ENCODE peak calls at places on chromosomes 13 and 19, in eight cellular contexts. L is non-pigmented ciliary epithelial cell; M is K562; K is retinal pigment epithelial cell; R is endothelial cell; D is putamen; P is activated CD4-positive, CD25-positive, alpha-beta regulatory T cell treated with anti-CD3 and anti-CD28 coated beads, Interleukin-2, amount 50 U/mL, for 16 hours; E is GM20000. O is an unnamed sample.

GRCh38 chr19:43726736-43727592 is 11.1 kb downstream of the IRGC start:
- DNase-seq in L (no peak), M (no peak), K (no peak), R (no peak), D (no peak), P (no peak), E (no peak), O (no peak)

GRCh38 chr13:113063091-113063491 is 42.5 kb upstream of the F7 start:
- DNase-seq in L (no peak), M (no peak), K (no peak), R (no peak), D (no peak), P (no peak), E (no peak), O (no peak)

GRCh38 chr19:4115050-4115817 is 8.7 kb downstream of the MAP2K2 start:
- DNase-seq in L (no peak), M (no peak), K (no peak), R (no peak), D (peak; percentile 77), P (peak; percentile 34), E (peak; percentile 91), O (no peak)

GRCh38 chr13:41060723-41061074 is 610 bp upstream of the WBP4 start:
- DNase-seq in L (no peak), M (peak; percentile 53), K (no peak), R (peak; percentile 79), D (peak; percentile 86), P (peak; percentile 73), E (peak; percentile 75), O (peak; percentile 88)

GRCh38 chr19:57192993-57193392 is 1.7 kb downstream of the ZNF264 start:
- DNase-seq in L (no peak), M (no peak), K (no peak), R (no peak), D (no peak), P (no peak), E (no peak), O (no peak)

GRCh38 chr19:57664269-57665127 is 4.2 kb upstream of the ZSCAN4 start:
- DNase-seq in L (no peak), M (peak; percentile 58), K (no peak), R (peak; percentile 53), D (no peak), P (no peak), E (peak; percentile 49), O (peak; percentile 76)

GRCh38 chr19:1507192-1507660 is 5.6 kb downstream of the ADAMTSL5 start:
- DNase-seq in L (no peak), M (no peak), K (no peak), R (no peak), D (no peak), P (no peak), E (no peak), O (no peak)

GRCh38 chr13:114128624-114129522 is 3.5 kb downstream of the RASA3 start:
- DNase-seq in L (no peak), M (peak; percentile 58), K (no peak), R (no peak), D (peak; percentile 29), P (peak; percentile 81), E (peak; percentile 95), O (no peak)

GRCh38 chr19:38975214-38975860 is at the start of gene FBXO17:
- DNase-seq in L (no peak), M (peak; percentile 91), K (no peak), R (peak; percentile 47), D (peak; percentile 28), P (no peak), E (peak; percentile 71), O (peak; percentile 72)

GRCh38 chr19:52659013-52659412 is 20.9 kb upstream of the ZNF83 start:
- DNase-seq in L (no peak), M (no peak), K (no peak), R (no peak), D (no peak), P (no peak), E (no peak), O (no peak)

GRCh38 chr19:40754611-40755247 is 3.7 kb downstream of the SNRPA start:
- DNase-seq in L (no peak), M (no peak), K (no peak), R (no peak), D (peak; percentile 49), P (peak; percentile 16), E (no peak), O (no peak)

GRCh38 chr19:46378268-46378667 is 31.4 kb downstream of the PPP5C start:
- DNase-seq in L (no peak), M (no peak), K (no peak), R (no peak), D (no peak), P (no peak), E (no peak), O (no peak)

GRCh38 chr13:109785141-109785891 is 1.1 kb downstream of the IRS2 start:
- DNase-seq in L (no peak), M (no peak), K (no peak), R (peak; percentile 40), D (no peak), P (no peak), E (peak; percentile 40), O (peak; percentile 63)

GRCh38 chr19:52307275-52307674 is 10.3 kb downstream of the ZNF480 start:
- DNase-seq in L (no peak), M (no peak), K (no peak), R (no peak), D (no peak), P (no peak), E (no peak), O (no peak)

GRCh38 chr13:30319130-30319529 is 11.8 kb upstream of the KATNAL1 start:
- DNase-seq in L (no peak), M (no peak), K (no peak), R (no peak), D (no peak), P (no peak), E (no peak), O (no peak)

GRCh38 chr13:94968040-94968756 is 255.9 kb upstream of the SOX21 start:
- DNase-seq in L (no peak), M (no peak), K (no peak), R (peak; percentile 46), D (peak; percentile 58), P (no peak), E (no peak), O (peak; percentile 23)

GRCh38 chr19:18322318-18322758 is 538 bp downstream of the LSM4 start:
- DNase-seq in L (no peak), M (peak; percentile 62), K (peak; percentile 49), R (peak; percentile 59), D (no peak), P (no peak), E (peak; percentile 68), O (peak; percentile 74)

GRCh38 chr19:15332311-15332996 is at the start of gene BRD4:
- DNase-seq in L (no peak), M (peak; percentile 88), K (no peak), R (peak; percentile 76), D (peak; percentile 50), P (peak; percentile 47), E (peak; percentile 92), O (peak; percentile 84)

GRCh38 chr19:38142176-38143035 is 81.6 kb downstream of the DPF1 start:
- DNase-seq in L (no peak), M (peak; percentile 76), K (no peak), R (peak; percentile 72), D (peak; percentile 79), P (no peak), E (peak; percentile 58), O (peak; percentile 85)

GRCh38 chr19:6250024-6250605 is 29.7 kb downstream of the MLLT1 start:
- DNase-seq in L (no peak), M (no peak), K (no peak), R (no peak), D (no peak), P (no peak), E (no peak), O (no peak)

GRCh38 chr13:50222569-50223332 is 207.5 kb downstream of the KCNRG start:
- DNase-seq in L (no peak), M (no peak), K (no peak), R (no peak), D (no peak), P (no peak), E (no peak), O (no peak)

GRCh38 chr19:46815833-46816627 is 27.6 kb upstream of the SLC1A5 start:
- DNase-seq in L (no peak), M (no peak), K (no peak), R (no peak), D (no peak), P (no peak), E (no peak), O (no peak)

GRCh38 chr19:49609499-49610092 is 18.6 kb downstream of the PRR12 start:
- DNase-seq in L (no peak), M (peak; percentile 9), K (no peak), R (no peak), D (no peak), P (no peak), E (peak; percentile 4), O (no peak)

GRCh38 chr13:107563099-107563925 is 652.0 kb downstream of the LIG4 start:
- DNase-seq in L (no peak), M (no peak), K (no peak), R (no peak), D (no peak), P (no peak), E (no peak), O (no peak)

GRCh38 chr19:3176715-3177501 is 1.7 kb upstream of the S1PR4 start:
- DNase-seq in L (no peak), M (peak; percentile 77), K (peak; percentile 71), R (no peak), D (no peak), P (no peak), E (no peak), O (no peak)

GRCh38 chr13:108120332-108120731 is 95.0 kb downstream of the LIG4 start:
- DNase-seq in L (no peak), M (no peak), K (no peak), R (no peak), D (peak; percentile 0), P (no peak), E (no peak), O (peak; percentile 26)

GRCh38 chr13:113912596-113912995 is 48.7 kb upstream of the GAS6 start:
- DNase-seq in L (no peak), M (no peak), K (no peak), R (no peak), D (no peak), P (no peak), E (no peak), O (no peak)

GRCh38 chr19:41905273-41906002 is 22.5 kb downstream of the ARHGEF1 start:
- DNase-seq in L (no peak), M (no peak), K (no peak), R (no peak), D (no peak), P (no peak), E (no peak), O (no peak)

GRCh38 chr19:31518626-31519025 is 169.4 kb upstream of the TSHZ3 start:
- DNase-seq in L (no peak), M (no peak), K (no peak), R (no peak), D (no peak), P (no peak), E (no peak), O (no peak)

GRCh38 chr13:99766641-99767045 is 204.9 kb downstream of the ZIC5 start:
- DNase-seq in L (no peak), M (no peak), K (no peak), R (no peak), D (no peak), P (no peak), E (no peak), O (peak; percentile 27)

GRCh38 chr19:18227781-18228271 is 1.6 kb upstream of the PDE4C start:
- DNase-seq in L (no peak), M (no peak), K (no peak), R (no peak), D (no peak), P (no peak), E (no peak), O (no peak)

GRCh38 chr13:92510416-92510815 is 716.2 kb upstream of the GPC6 start:
- DNase-seq in L (peak; percentile 52), M (no peak), K (no peak), R (no peak), D (no peak), P (no peak), E (no peak), O (no peak)

GRCh38 chr19:47315125-47315821 is 5.6 kb downstream of the C5AR1 start:
- DNase-seq in L (peak; percentile 85), M (peak; percentile 83), K (peak; percentile 55), R (no peak), D (peak; percentile 76), P (no peak), E (no peak), O (no peak)

GRCh38 chr19:52936151-52936957 is 13.1 kb upstream of the ZNF888 start:
- DNase-seq in L (no peak), M (peak; percentile 45), K (no peak), R (no peak), D (no peak), P (no peak), E (peak; percentile 14), O (no peak)

O was measured in BE2C.